ENCODE peak calls at places on chromosomes 4 and X, in ten cellular contexts. One of them, this sample, is unnamed.

GRCh38 chrX:155767101-155767878 is 113.9 kb upstream of the VAMP7 start:
- DNase-seq in NCI-H446 treated with DMSO at 0.1 percent for 48 hours: peak
- DNase-seq in fibroblast of lung: peak
- DNase-seq in A172: peak
- DNase-seq in stimulated activated CD8-positive, alpha-beta memory T cell treated with anti-CD3 and anti-CD28 coated beads, Interleukin-4, amount 100 ng/mL, for 24 hours: peak
- DNase-seq in neural progenitor cell: peak
- DNase-seq in GM12865: no peak
- DNase-seq in amniotic stem cell: peak
- DNase-seq in iPS-NIHi11: peak
- DNase-seq in non-pigmented ciliary epithelial cell: peak
- DNase-seq in this sample: peak

GRCh38 chrX:106100442-106100841 is 61.9 kb upstream of the SERPINA7 start:
- DNase-seq in amniotic stem cell: no peak
- DNase-seq in stimulated activated CD8-positive, alpha-beta memory T cell treated with anti-CD3 and anti-CD28 coated beads, Interleukin-4, amount 100 ng/mL, for 24 hours: no peak
- DNase-seq in A172: no peak
- DNase-seq in NCI-H446 treated with DMSO at 0.1 percent for 48 hours: no peak
- DNase-seq in GM12865: no peak
- DNase-seq in fibroblast of lung: no peak
- DNase-seq in non-pigmented ciliary epithelial cell: no peak
- DNase-seq in iPS-NIHi11: no peak
- DNase-seq in neural progenitor cell: no peak
- DNase-seq in this sample: no peak

GRCh38 chr4:184957451-184958115 is 60.7 kb upstream of the HELT start:
- DNase-seq in stimulated activated CD8-positive, alpha-beta memory T cell treated with anti-CD3 and anti-CD28 coated beads, Interleukin-4, amount 100 ng/mL, for 24 hours: no peak
- DNase-seq in non-pigmented ciliary epithelial cell: no peak
- DNase-seq in A172: no peak
- DNase-seq in NCI-H446 treated with DMSO at 0.1 percent for 48 hours: no peak
- DNase-seq in iPS-NIHi11: no peak
- DNase-seq in fibroblast of lung: no peak
- DNase-seq in GM12865: no peak
- DNase-seq in neural progenitor cell: no peak
- DNase-seq in amniotic stem cell: no peak
- DNase-seq in this sample: no peak

GRCh38 chrX:31266172-31267076 is 194.6 kb upstream of the FTHL17 start:
- DNase-seq in amniotic stem cell: no peak
- DNase-seq in NCI-H446 treated with DMSO at 0.1 percent for 48 hours: no peak
- DNase-seq in non-pigmented ciliary epithelial cell: no peak
- DNase-seq in neural progenitor cell: peak
- DNase-seq in GM12865: peak
- DNase-seq in fibroblast of lung: no peak
- DNase-seq in iPS-NIHi11: peak
- DNase-seq in A172: peak
- DNase-seq in stimulated activated CD8-positive, alpha-beta memory T cell treated with anti-CD3 and anti-CD28 coated beads, Interleukin-4, amount 100 ng/mL, for 24 hours: no peak
- DNase-seq in this sample: peak

GRCh38 chr4:3303445-3303824 is 10.6 kb downstream of the RGS12 start:
- DNase-seq in iPS-NIHi11: no peak
- DNase-seq in amniotic stem cell: no peak
- DNase-seq in A172: no peak
- DNase-seq in non-pigmented ciliary epithelial cell: no peak
- DNase-seq in stimulated activated CD8-positive, alpha-beta memory T cell treated with anti-CD3 and anti-CD28 coated beads, Interleukin-4, amount 100 ng/mL, for 24 hours: no peak
- DNase-seq in fibroblast of lung: no peak
- DNase-seq in GM12865: no peak
- DNase-seq in neural progenitor cell: no peak
- DNase-seq in NCI-H446 treated with DMSO at 0.1 percent for 48 hours: no peak
- DNase-seq in this sample: no peak

GRCh38 chr4:119299221-119300071 is 22.5 kb downstream of the FABP2 start:
- DNase-seq in iPS-NIHi11: no peak
- DNase-seq in A172: peak
- DNase-seq in non-pigmented ciliary epithelial cell: no peak
- DNase-seq in amniotic stem cell: no peak
- DNase-seq in fibroblast of lung: peak
- DNase-seq in NCI-H446 treated with DMSO at 0.1 percent for 48 hours: no peak
- DNase-seq in neural progenitor cell: no peak
- DNase-seq in GM12865: peak
- DNase-seq in stimulated activated CD8-positive, alpha-beta memory T cell treated with anti-CD3 and anti-CD28 coated beads, Interleukin-4, amount 100 ng/mL, for 24 hours: no peak
- DNase-seq in this sample: peak

GRCh38 chrX:133726211-133726630 is 259.2 kb downstream of the GPC3 start:
- DNase-seq in fibroblast of lung: peak
- DNase-seq in GM12865: no peak
- DNase-seq in A172: peak
- DNase-seq in neural progenitor cell: no peak
- DNase-seq in stimulated activated CD8-positive, alpha-beta memory T cell treated with anti-CD3 and anti-CD28 coated beads, Interleukin-4, amount 100 ng/mL, for 24 hours: no peak
- DNase-seq in NCI-H446 treated with DMSO at 0.1 percent for 48 hours: peak
- DNase-seq in amniotic stem cell: peak
- DNase-seq in iPS-NIHi11: no peak
- DNase-seq in non-pigmented ciliary epithelial cell: peak
- DNase-seq in this sample: peak

GRCh38 chr4:7288751-7289523 is 96.6 kb downstream of the SORCS2 start:
- DNase-seq in amniotic stem cell: no peak
- DNase-seq in A172: no peak
- DNase-seq in NCI-H446 treated with DMSO at 0.1 percent for 48 hours: no peak
- DNase-seq in non-pigmented ciliary epithelial cell: no peak
- DNase-seq in fibroblast of lung: no peak
- DNase-seq in stimulated activated CD8-positive, alpha-beta memory T cell treated with anti-CD3 and anti-CD28 coated beads, Interleukin-4, amount 100 ng/mL, for 24 hours: no peak
- DNase-seq in iPS-NIHi11: no peak
- DNase-seq in GM12865: no peak
- DNase-seq in neural progenitor cell: no peak
- DNase-seq in this sample: no peak

GRCh38 chrX:151790421-151791160 is 56.0 kb downstream of the CNGA2 start:
- DNase-seq in non-pigmented ciliary epithelial cell: no peak
- DNase-seq in A172: no peak
- DNase-seq in GM12865: no peak
- DNase-seq in fibroblast of lung: peak
- DNase-seq in stimulated activated CD8-positive, alpha-beta memory T cell treated with anti-CD3 and anti-CD28 coated beads, Interleukin-4, amount 100 ng/mL, for 24 hours: no peak
- DNase-seq in NCI-H446 treated with DMSO at 0.1 percent for 48 hours: no peak
- DNase-seq in amniotic stem cell: peak
- DNase-seq in iPS-NIHi11: no peak
- DNase-seq in neural progenitor cell: no peak
- DNase-seq in this sample: no peak

GRCh38 chrX:55908685-55909212 is 191.2 kb downstream of the RRAGB start:
- DNase-seq in iPS-NIHi11: peak
- DNase-seq in A172: no peak
- DNase-seq in stimulated activated CD8-positive, alpha-beta memory T cell treated with anti-CD3 and anti-CD28 coated beads, Interleukin-4, amount 100 ng/mL, for 24 hours: no peak
- DNase-seq in amniotic stem cell: no peak
- DNase-seq in NCI-H446 treated with DMSO at 0.1 percent for 48 hours: no peak
- DNase-seq in fibroblast of lung: peak
- DNase-seq in neural progenitor cell: peak
- DNase-seq in non-pigmented ciliary epithelial cell: no peak
- DNase-seq in GM12865: peak
- DNase-seq in this sample: peak

GRCh38 chrX:14028473-14028872 is 1.2 kb downstream of the GEMIN8 start:
- DNase-seq in fibroblast of lung: no peak
- DNase-seq in GM12865: peak
- DNase-seq in NCI-H446 treated with DMSO at 0.1 percent for 48 hours: no peak
- DNase-seq in A172: no peak
- DNase-seq in amniotic stem cell: no peak
- DNase-seq in non-pigmented ciliary epithelial cell: no peak
- DNase-seq in iPS-NIHi11: no peak
- DNase-seq in neural progenitor cell: no peak
- DNase-seq in stimulated activated CD8-positive, alpha-beta memory T cell treated with anti-CD3 and anti-CD28 coated beads, Interleukin-4, amount 100 ng/mL, for 24 hours: no peak
- DNase-seq in this sample: no peak

GRCh38 chr4:22500831-22501714 is 14.8 kb downstream of the ADGRA3 start:
- DNase-seq in non-pigmented ciliary epithelial cell: peak
- DNase-seq in amniotic stem cell: no peak
- DNase-seq in neural progenitor cell: no peak
- DNase-seq in iPS-NIHi11: no peak
- DNase-seq in A172: peak
- DNase-seq in stimulated activated CD8-positive, alpha-beta memory T cell treated with anti-CD3 and anti-CD28 coated beads, Interleukin-4, amount 100 ng/mL, for 24 hours: no peak
- DNase-seq in fibroblast of lung: no peak
- DNase-seq in NCI-H446 treated with DMSO at 0.1 percent for 48 hours: no peak
- DNase-seq in GM12865: peak
- DNase-seq in this sample: no peak

GRCh38 chr4:146379744-146380143 is 142.0 kb downstream of the SLC10A7 start:
- DNase-seq in amniotic stem cell: no peak
- DNase-seq in A172: no peak
- DNase-seq in NCI-H446 treated with DMSO at 0.1 percent for 48 hours: no peak
- DNase-seq in fibroblast of lung: peak
- DNase-seq in iPS-NIHi11: no peak
- DNase-seq in neural progenitor cell: no peak
- DNase-seq in non-pigmented ciliary epithelial cell: peak
- DNase-seq in GM12865: no peak
- DNase-seq in stimulated activated CD8-positive, alpha-beta memory T cell treated with anti-CD3 and anti-CD28 coated beads, Interleukin-4, amount 100 ng/mL, for 24 hours: no peak
- DNase-seq in this sample: peak

GRCh38 chr4:143336828-143337599 is at the start of gene GAB1:
- DNase-seq in stimulated activated CD8-positive, alpha-beta memory T cell treated with anti-CD3 and anti-CD28 coated beads, Interleukin-4, amount 100 ng/mL, for 24 hours: no peak
- DNase-seq in GM12865: peak
- DNase-seq in amniotic stem cell: peak
- DNase-seq in non-pigmented ciliary epithelial cell: no peak
- DNase-seq in iPS-NIHi11: peak
- DNase-seq in neural progenitor cell: peak
- DNase-seq in fibroblast of lung: peak
- DNase-seq in NCI-H446 treated with DMSO at 0.1 percent for 48 hours: peak
- DNase-seq in A172: peak
- DNase-seq in this sample: peak

GRCh38 chr4:20370284-20370683 is 118.6 kb downstream of the SLIT2 start:
- DNase-seq in A172: no peak
- DNase-seq in iPS-NIHi11: no peak
- DNase-seq in GM12865: no peak
- DNase-seq in fibroblast of lung: peak
- DNase-seq in stimulated activated CD8-positive, alpha-beta memory T cell treated with anti-CD3 and anti-CD28 coated beads, Interleukin-4, amount 100 ng/mL, for 24 hours: no peak
- DNase-seq in neural progenitor cell: no peak
- DNase-seq in amniotic stem cell: peak
- DNase-seq in non-pigmented ciliary epithelial cell: peak
- DNase-seq in NCI-H446 treated with DMSO at 0.1 percent for 48 hours: no peak
- DNase-seq in this sample: no peak

GRCh38 chrX:73943900-73944581 is 359.9 kb upstream of the ZCCHC13 start:
- DNase-seq in iPS-NIHi11: peak
- DNase-seq in GM12865: peak
- DNase-seq in amniotic stem cell: peak
- DNase-seq in non-pigmented ciliary epithelial cell: no peak
- DNase-seq in fibroblast of lung: peak
- DNase-seq in NCI-H446 treated with DMSO at 0.1 percent for 48 hours: peak
- DNase-seq in neural progenitor cell: peak
- DNase-seq in A172: peak
- DNase-seq in stimulated activated CD8-positive, alpha-beta memory T cell treated with anti-CD3 and anti-CD28 coated beads, Interleukin-4, amount 100 ng/mL, for 24 hours: peak
- DNase-seq in this sample: peak

GRCh38 chr4:184168406-184169019 is 49.2 kb downstream of the ENPP6 start:
- DNase-seq in iPS-NIHi11: peak
- DNase-seq in stimulated activated CD8-positive, alpha-beta memory T cell treated with anti-CD3 and anti-CD28 coated beads, Interleukin-4, amount 100 ng/mL, for 24 hours: peak
- DNase-seq in A172: peak
- DNase-seq in NCI-H446 treated with DMSO at 0.1 percent for 48 hours: no peak
- DNase-seq in non-pigmented ciliary epithelial cell: peak
- DNase-seq in GM12865: peak
- DNase-seq in fibroblast of lung: peak
- DNase-seq in amniotic stem cell: no peak
- DNase-seq in neural progenitor cell: peak
- DNase-seq in this sample: peak

GRCh38 chr4:148444296-148445070 is 2.3 kb upstream of the NR3C2 start:
- DNase-seq in stimulated activated CD8-positive, alpha-beta memory T cell treated with anti-CD3 and anti-CD28 coated beads, Interleukin-4, amount 100 ng/mL, for 24 hours: peak
- DNase-seq in iPS-NIHi11: peak
- DNase-seq in NCI-H446 treated with DMSO at 0.1 percent for 48 hours: no peak
- DNase-seq in fibroblast of lung: no peak
- DNase-seq in non-pigmented ciliary epithelial cell: no peak
- DNase-seq in A172: no peak
- DNase-seq in neural progenitor cell: peak
- DNase-seq in amniotic stem cell: no peak
- DNase-seq in GM12865: peak
- DNase-seq in this sample: peak

GRCh38 chr4:183354213-183354612 is 32.0 kb upstream of the CLDN24 start:
- DNase-seq in iPS-NIHi11: no peak
- DNase-seq in non-pigmented ciliary epithelial cell: no peak
- DNase-seq in GM12865: no peak
- DNase-seq in stimulated activated CD8-positive, alpha-beta memory T cell treated with anti-CD3 and anti-CD28 coated beads, Interleukin-4, amount 100 ng/mL, for 24 hours: no peak
- DNase-seq in amniotic stem cell: no peak
- DNase-seq in A172: no peak
- DNase-seq in fibroblast of lung: no peak
- DNase-seq in NCI-H446 treated with DMSO at 0.1 percent for 48 hours: no peak
- DNase-seq in neural progenitor cell: no peak
- DNase-seq in this sample: no peak

GRCh38 chrX:22533898-22534297 is 261.2 kb downstream of the CBLL2 start:
- DNase-seq in amniotic stem cell: no peak
- DNase-seq in non-pigmented ciliary epithelial cell: no peak
- DNase-seq in GM12865: peak
- DNase-seq in A172: no peak
- DNase-seq in iPS-NIHi11: no peak
- DNase-seq in stimulated activated CD8-positive, alpha-beta memory T cell treated with anti-CD3 and anti-CD28 coated beads, Interleukin-4, amount 100 ng/mL, for 24 hours: no peak
- DNase-seq in NCI-H446 treated with DMSO at 0.1 percent for 48 hours: no peak
- DNase-seq in neural progenitor cell: peak
- DNase-seq in fibroblast of lung: peak
- DNase-seq in this sample: no peak

GRCh38 chr4:140286503-140286902 is 86.9 kb upstream of the SCOC start:
- DNase-seq in iPS-NIHi11: no peak
- DNase-seq in fibroblast of lung: no peak
- DNase-seq in NCI-H446 treated with DMSO at 0.1 percent for 48 hours: peak
- DNase-seq in non-pigmented ciliary epithelial cell: no peak
- DNase-seq in GM12865: no peak
- DNase-seq in stimulated activated CD8-positive, alpha-beta memory T cell treated with anti-CD3 and anti-CD28 coated beads, Interleukin-4, amount 100 ng/mL, for 24 hours: no peak
- DNase-seq in amniotic stem cell: no peak
- DNase-seq in A172: no peak
- DNase-seq in neural progenitor cell: no peak
- DNase-seq in this sample: peak

GRCh38 chrX:2690856-2691542 is at the start of gene CD99:
- DNase-seq in amniotic stem cell: no peak
- DNase-seq in GM12865: peak
- DNase-seq in NCI-H446 treated with DMSO at 0.1 percent for 48 hours: no peak
- DNase-seq in fibroblast of lung: peak
- DNase-seq in iPS-NIHi11: peak
- DNase-seq in neural progenitor cell: peak
- DNase-seq in non-pigmented ciliary epithelial cell: no peak
- DNase-seq in stimulated activated CD8-positive, alpha-beta memory T cell treated with anti-CD3 and anti-CD28 coated beads, Interleukin-4, amount 100 ng/mL, for 24 hours: peak
- DNase-seq in A172: peak
- DNase-seq in this sample: peak

GRCh38 chr4:159764343-159764952 is 661.6 kb downstream of the RAPGEF2 start:
- DNase-seq in iPS-NIHi11: peak
- DNase-seq in NCI-H446 treated with DMSO at 0.1 percent for 48 hours: peak
- DNase-seq in GM12865: peak
- DNase-seq in amniotic stem cell: peak
- DNase-seq in stimulated activated CD8-positive, alpha-beta memory T cell treated with anti-CD3 and anti-CD28 coated beads, Interleukin-4, amount 100 ng/mL, for 24 hours: no peak
- DNase-seq in neural progenitor cell: peak
- DNase-seq in fibroblast of lung: peak
- DNase-seq in non-pigmented ciliary epithelial cell: peak
- DNase-seq in A172: peak
- DNase-seq in this sample: peak

GRCh38 chr4:147732516-147733193 is 767 bp downstream of the ARHGAP10 start:
- DNase-seq in stimulated activated CD8-positive, alpha-beta memory T cell treated with anti-CD3 and anti-CD28 coated beads, Interleukin-4, amount 100 ng/mL, for 24 hours: no peak
- DNase-seq in amniotic stem cell: no peak
- DNase-seq in iPS-NIHi11: peak
- DNase-seq in fibroblast of lung: peak
- DNase-seq in NCI-H446 treated with DMSO at 0.1 percent for 48 hours: no peak
- DNase-seq in A172: no peak
- DNase-seq in non-pigmented ciliary epithelial cell: no peak
- DNase-seq in neural progenitor cell: peak
- DNase-seq in GM12865: peak
- DNase-seq in this sample: peak

GRCh38 chr4:53923921-53924320 is 140.5 kb downstream of the CHIC2 start:
- DNase-seq in fibroblast of lung: no peak
- DNase-seq in stimulated activated CD8-positive, alpha-beta memory T cell treated with anti-CD3 and anti-CD28 coated beads, Interleukin-4, amount 100 ng/mL, for 24 hours: no peak
- DNase-seq in NCI-H446 treated with DMSO at 0.1 percent for 48 hours: no peak
- DNase-seq in GM12865: no peak
- DNase-seq in neural progenitor cell: no peak
- DNase-seq in iPS-NIHi11: no peak
- DNase-seq in amniotic stem cell: no peak
- DNase-seq in A172: no peak
- DNase-seq in non-pigmented ciliary epithelial cell: no peak
- DNase-seq in this sample: no peak

GRCh38 chrX:136030357-136031225 is 45.4 kb downstream of the SLC9A6 start:
- DNase-seq in amniotic stem cell: no peak
- DNase-seq in A172: no peak
- DNase-seq in stimulated activated CD8-positive, alpha-beta memory T cell treated with anti-CD3 and anti-CD28 coated beads, Interleukin-4, amount 100 ng/mL, for 24 hours: no peak
- DNase-seq in non-pigmented ciliary epithelial cell: no peak
- DNase-seq in neural progenitor cell: no peak
- DNase-seq in NCI-H446 treated with DMSO at 0.1 percent for 48 hours: no peak
- DNase-seq in GM12865: no peak
- DNase-seq in fibroblast of lung: peak
- DNase-seq in iPS-NIHi11: no peak
- DNase-seq in this sample: peak

GRCh38 chrX:100208076-100208475 is 202.0 kb downstream of the PCDH19 start:
- DNase-seq in GM12865: no peak
- DNase-seq in non-pigmented ciliary epithelial cell: no peak
- DNase-seq in amniotic stem cell: no peak
- DNase-seq in A172: no peak
- DNase-seq in neural progenitor cell: no peak
- DNase-seq in iPS-NIHi11: peak
- DNase-seq in fibroblast of lung: no peak
- DNase-seq in NCI-H446 treated with DMSO at 0.1 percent for 48 hours: no peak
- DNase-seq in stimulated activated CD8-positive, alpha-beta memory T cell treated with anti-CD3 and anti-CD28 coated beads, Interleukin-4, amount 100 ng/mL, for 24 hours: no peak
- DNase-seq in this sample: no peak

GRCh38 chr4:142408003-142408441 is 438.1 kb downstream of the INPP4B start:
- DNase-seq in stimulated activated CD8-positive, alpha-beta memory T cell treated with anti-CD3 and anti-CD28 coated beads, Interleukin-4, amount 100 ng/mL, for 24 hours: no peak
- DNase-seq in NCI-H446 treated with DMSO at 0.1 percent for 48 hours: no peak
- DNase-seq in fibroblast of lung: peak
- DNase-seq in amniotic stem cell: no peak
- DNase-seq in iPS-NIHi11: no peak
- DNase-seq in neural progenitor cell: no peak
- DNase-seq in GM12865: no peak
- DNase-seq in non-pigmented ciliary epithelial cell: no peak
- DNase-seq in A172: peak
- DNase-seq in this sample: peak